ENCODE peak calls at places on chromosomes 6 and 20, in five cellular contexts. C is NCI-H2081, L is EL, M is HL-60, Q is AG10803. E is an unnamed sample.

GRCh38 chr6:6503186-6503585 is 85.3 kb upstream of the LY86 start:
- DNase-seq in L (no peak), C (no peak), Q (no peak), M (no peak), E (no peak)

GRCh38 chr6:31769684-31770371 is 7.3 kb downstream of the VWA7 start:
- DNase-seq in Q (peak), L (peak), C (peak), M (peak), E (peak)

GRCh38 chr6:138944412-138944811 is 43.6 kb downstream of the REPS1 start:
- DNase-seq in M (no peak), C (no peak), L (peak), Q (peak), E (peak)

GRCh38 chr6:36760685-36761435 is 63.2 kb downstream of the RAB44 start:
- DNase-seq in Q (no peak), C (no peak), L (no peak), M (no peak), E (no peak)

GRCh38 chr6:15255481-15256414 is 9.9 kb downstream of the JARID2 start:
- DNase-seq in C (no peak), L (no peak), Q (no peak), M (no peak), E (no peak)

GRCh38 chr6:126118058-126118759 is 131.9 kb downstream of the TRMT11 start:
- DNase-seq in L (no peak), M (no peak), C (no peak), Q (no peak), E (peak)

GRCh38 chr6:131937219-131937618 is 14.0 kb downstream of the CCN2 start:
- DNase-seq in M (no peak), L (no peak), C (no peak), Q (peak), E (no peak)

GRCh38 chr6:83633149-83633548 is 75.8 kb downstream of the SNAP91 start:
- DNase-seq in M (no peak), L (no peak), C (no peak), Q (no peak), E (no peak)

GRCh38 chr20:23605867-23606651 is at the start of gene CST9:
- DNase-seq in Q (no peak), C (no peak), M (no peak), L (no peak), E (no peak)

GRCh38 chr20:51404297-51405060 is 138.0 kb downstream of the NFATC2 start:
- DNase-seq in Q (no peak), M (no peak), L (no peak), C (no peak), E (peak)

GRCh38 chr6:116511424-116512131 is at the start of gene CALHM5:
- DNase-seq in C (no peak), L (peak), Q (peak), M (peak), E (peak)

GRCh38 chr6:11525468-11526155 is 11.9 kb upstream of the TMEM170B start:
- DNase-seq in C (no peak), L (peak), M (peak), Q (peak), E (peak)

GRCh38 chr6:84522135-84522535 is 242.3 kb downstream of the TBX18 start:
- DNase-seq in C (no peak), Q (peak), M (no peak), L (peak), E (peak)

GRCh38 chr6:24484657-24485318 is 4.6 kb downstream of the GPLD1 start:
- DNase-seq in L (no peak), M (no peak), Q (no peak), C (no peak), E (no peak)

GRCh38 chr6:44531447-44532015 is 144.0 kb downstream of the CDC5L start:
- DNase-seq in M (no peak), L (no peak), C (no peak), Q (no peak), E (no peak)

GRCh38 chr6:163457637-163458561 is 43.4 kb downstream of the QKI start:
- DNase-seq in M (peak), C (no peak), L (peak), Q (peak), E (peak)

GRCh38 chr20:13648872-13649271 is 10.1 kb upstream of the TASP1 start:
- DNase-seq in M (no peak), L (no peak), C (no peak), Q (no peak), E (no peak)

GRCh38 chr6:96651816-96652215 is 88.9 kb downstream of the FHL5 start:
- DNase-seq in L (no peak), C (no peak), M (no peak), Q (no peak), E (no peak)

GRCh38 chr20:40692240-40693011 is 3.4 kb upstream of the MAFB start:
- DNase-seq in C (no peak), M (no peak), L (no peak), Q (no peak), E (no peak)

GRCh38 chr6:132198896-132199295 is 202.4 kb downstream of the MOXD1 start:
- DNase-seq in C (no peak), L (peak), Q (peak), M (no peak), E (no peak)

GRCh38 chr20:46767127-46767761 is 57.8 kb downstream of the SLC2A10 start:
- DNase-seq in Q (peak), L (peak), M (no peak), C (peak), E (peak)

GRCh38 chr6:135870722-135871121 is 19.2 kb downstream of the PDE7B start:
- DNase-seq in C (no peak), L (peak), Q (peak), M (no peak), E (peak)

GRCh38 chr6:156694679-156695078 is 82.5 kb upstream of the ARID1B start:
- DNase-seq in L (no peak), M (no peak), C (no peak), Q (no peak), E (no peak)

GRCh38 chr20:46348972-46349741 is 40.9 kb upstream of the CDH22 start:
- DNase-seq in C (peak), M (no peak), L (peak), Q (peak), E (peak)

GRCh38 chr20:64039293-64040160 is 3.5 kb downstream of the C20orf204 start:
- DNase-seq in C (no peak), Q (no peak), M (no peak), L (no peak), E (no peak)

GRCh38 chr20:41407617-41408016 is 41.0 kb upstream of the EMILIN3 start:
- DNase-seq in M (no peak), L (no peak), C (no peak), Q (no peak), E (no peak)

GRCh38 chr6:34888874-34889555 is at the start of gene ANKS1A:
- DNase-seq in L (peak), Q (peak), M (peak), C (peak), E (peak)

GRCh38 chr6:166169549-166170421 is 2.1 kb upstream of the TBXT start:
- DNase-seq in Q (no peak), C (no peak), L (no peak), M (no peak), E (no peak)

GRCh38 chr20:14883324-14883723 is 545.9 kb upstream of the FLRT3 start:
- DNase-seq in C (no peak), Q (no peak), M (no peak), L (no peak), E (no peak)

GRCh38 chr20:38674178-38675133 is 49.8 kb upstream of the SLC32A1 start:
- DNase-seq in C (peak), M (peak), L (peak), Q (peak), E (peak)

E was measured in mesenchymal stem cell.